ENCODE peak calls at places on chromosomes 6 and 20, in seven cellular contexts. V, D, L, H, N, P and I are unnamed samples. For H3K36me3, the result is how much of the 10 kb centered on the place peaks cover.

GRCh38 chr6:22613695-22614094 is 44.3 kb downstream of the HDGFL1 start:
- DNase-seq in V (no peak), D (no peak), L (no peak), H (no peak), N (peak), P (no peak), I (no peak)

GRCh38 chr6:147053311-147053921 is 150.8 kb upstream of the STXBP5 start:
- DNase-seq in V (no peak), D (no peak), L (no peak), H (peak), N (no peak), P (no peak), I (no peak)

GRCh38 chr20:19886666-19887288 is 128.7 kb downstream of the RIN2 start:
- DNase-seq in V (no peak), D (no peak), L (no peak), H (peak), N (no peak), P (no peak), I (no peak)

GRCh38 chr6:36999467-37000125 is 5.9 kb upstream of the FGD2 start:
- DNase-seq in V (no peak), D (no peak), L (no peak), H (no peak), N (no peak), P (no peak), I (no peak)

GRCh38 chr20:4471221-4471620 is 250.5 kb upstream of the PRND start:
- DNase-seq in V (no peak), D (no peak), L (no peak), H (no peak), N (no peak), P (no peak), I (no peak)

GRCh38 chr20:6686171-6686570 is 81.3 kb upstream of the BMP2 start:
- DNase-seq in V (no peak), D (no peak), L (no peak), H (no peak), N (no peak), P (no peak), I (no peak)

GRCh38 chr6:39088331-39088730 is 26.7 kb downstream of the SAYSD1 start:
- DNase-seq in V (no peak), D (peak), L (peak), H (peak), N (peak), P (peak), I (no peak)

GRCh38 chr20:1844723-1845523 is 50.3 kb upstream of the SIRPA start:
- DNase-seq in V (no peak), D (peak), L (peak), H (no peak), N (peak), P (no peak), I (no peak)

GRCh38 chr20:61422636-61423425 is 170.8 kb downstream of the CDH4 start:
- DNase-seq in V (no peak), D (no peak), L (no peak), H (peak), N (no peak), P (no peak), I (no peak)

GRCh38 chr6:138441965-138442364 is 37.9 kb downstream of the HEBP2 start:
- DNase-seq in V (no peak), D (no peak), L (no peak), H (no peak), N (no peak), P (no peak), I (no peak)

GRCh38 chr6:122323361-122323760 is 76.1 kb upstream of the HSF2 start:
- DNase-seq in V (no peak), D (no peak), L (no peak), H (no peak), N (peak), P (no peak), I (no peak)

GRCh38 chr6:122289721-122290501 is 109.5 kb upstream of the HSF2 start:
- DNase-seq in V (no peak), D (no peak), L (no peak), H (peak), N (peak), P (no peak), I (no peak)

GRCh38 chr6:118220429-118221128 is 313.5 kb downstream of the SLC35F1 start:
- DNase-seq in V (no peak), D (no peak), L (no peak), H (no peak), N (no peak), P (no peak), I (no peak)

GRCh38 chr6:38688579-38689087 is 14.3 kb downstream of the GLO1 start:
- DNase-seq in V (no peak), D (no peak), L (no peak), H (peak), N (no peak), P (no peak), I (no peak)

GRCh38 chr6:21587925-21588811 is 5.4 kb upstream of the SOX4 start:
- DNase-seq in V (peak), D (peak), L (peak), H (peak), N (peak), P (peak), I (peak)

GRCh38 chr6:2900221-2900807 is 2.8 kb downstream of the SERPINB9 start:
- DNase-seq in V (no peak), D (no peak), L (no peak), H (no peak), N (no peak), P (no peak), I (no peak)

GRCh38 chr20:57350086-57350710 is 857 bp upstream of the RAE1 start:
- DNase-seq in V (no peak), D (no peak), L (no peak), H (no peak), N (no peak), P (no peak), I (no peak)

GRCh38 chr6:116251568-116252384 is 2.1 kb downstream of the TSPYL4 start:
- DNase-seq in V (no peak), D (no peak), L (no peak), H (peak), N (peak), P (no peak), I (no peak)

GRCh38 chr6:140684776-140685550 is 1310.5 kb upstream of the CITED2 start:
- DNase-seq in V (no peak), D (no peak), L (no peak), H (no peak), N (peak), P (no peak), I (no peak)

GRCh38 chr6:150723857-150724256 is 124.2 kb downstream of the PLEKHG1 start:
- DNase-seq in V (no peak), D (no peak), L (no peak), H (no peak), N (no peak), P (no peak), I (no peak)

GRCh38 chr6:137265574-137265973 is 46.4 kb upstream of the IFNGR1 start:
- DNase-seq in V (no peak), D (no peak), L (no peak), H (no peak), N (no peak), P (no peak), I (no peak)

GRCh38 chr20:3934628-3935027 is 45.4 kb downstream of the PANK2 start:
- DNase-seq in V (peak), D (no peak), L (no peak), H (no peak), N (no peak), P (no peak), I (no peak)

GRCh38 chr6:41570270-41570615 is 24.1 kb downstream of the FOXP4 start:
- DNase-seq in V (no peak), D (no peak), L (no peak), H (peak), N (no peak), P (no peak), I (no peak)

GRCh38 chr6:35960192-35960591 is 39.3 kb upstream of the SRPK1 start:
- DNase-seq in V (no peak), D (no peak), L (no peak), H (no peak), N (no peak), P (no peak), I (no peak)

GRCh38 chr6:70051197-70051596 is 184.8 kb downstream of the COL19A1 start:
- DNase-seq in V (no peak), D (no peak), L (no peak), H (no peak), N (no peak), P (no peak), I (no peak)

GRCh38 chr20:63285636-63286615 is 7.1 kb upstream of the COL20A1 start:
- DNase-seq in V (no peak), D (peak), L (no peak), H (no peak), N (no peak), P (no peak), I (no peak)
- H3K36me3 ChIP-seq in V (under half), D (half or more), L (half or more), H (under half), N (under half), P (under half), I (under half)

GRCh38 chr6:44441091-44441855 is 53.8 kb downstream of the CDC5L start:
- DNase-seq in V (no peak), D (no peak), L (no peak), H (no peak), N (no peak), P (no peak), I (no peak)
- H3K36me3 ChIP-seq in V (under half), D (under half), L (under half), H (under half), N (under half), P (under half), I (under half)

GRCh38 chr20:34397096-34397495 is 34.0 kb downstream of the ITCH start:
- DNase-seq in V (no peak), D (no peak), L (no peak), H (no peak), N (no peak), P (no peak), I (no peak)

GRCh38 chr20:34390769-34391447 is 27.8 kb downstream of the ITCH start:
- DNase-seq in V (peak), D (peak), L (no peak), H (peak), N (peak), P (no peak), I (peak)

GRCh38 chr20:34401741-34402455 is 38.8 kb downstream of the ITCH start:
- DNase-seq in V (no peak), D (no peak), L (no peak), H (no peak), N (no peak), P (no peak), I (no peak)

DNA sequence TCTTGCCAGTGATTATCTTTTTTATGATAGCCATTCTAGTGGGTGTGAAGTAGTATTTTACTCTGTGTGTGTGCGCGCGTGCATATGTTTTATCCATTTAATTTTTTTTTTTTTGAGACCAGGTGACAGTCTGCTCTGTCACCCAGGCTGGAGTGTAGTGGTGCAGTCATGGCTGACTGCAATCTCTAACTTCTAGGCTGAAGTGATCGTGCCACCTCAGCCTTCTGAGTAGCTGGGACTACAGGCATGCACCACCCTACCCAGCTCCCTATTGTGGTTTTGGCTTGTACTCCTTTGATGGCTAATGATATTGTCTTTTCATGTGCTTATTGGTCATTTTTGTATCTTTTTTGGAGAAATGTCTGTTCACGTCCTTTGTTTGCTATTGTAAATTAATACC is 33.3 kb downstream of the ITCH start:
- DNase-seq in V (no peak), D (no peak), L (no peak), H (no peak), N (no peak), P (no peak), I (no peak)
- H3K36me3 ChIP-seq in V (under half), D (half or more), L (under half), H (under half), N (under half), P (under half), I (under half)

GRCh38 chr6:135191508-135192255 is 10.6 kb downstream of the MYB start:
- DNase-seq in V (no peak), D (no peak), L (no peak), H (no peak), N (no peak), P (no peak), I (no peak)
- H3K36me3 ChIP-seq in V (under half), D (under half), L (under half), H (under half), N (under half), P (under half), I (under half)

GRCh38 chr20:64025101-64025825 is 10.7 kb upstream of the C20orf204 start:
- DNase-seq in V (no peak), D (no peak), L (no peak), H (no peak), N (no peak), P (no peak), I (no peak)
- H3K36me3 ChIP-seq in V (under half), D (half or more), L (half or more), H (under half), N (half or more), P (half or more), I (half or more)

DNA sequence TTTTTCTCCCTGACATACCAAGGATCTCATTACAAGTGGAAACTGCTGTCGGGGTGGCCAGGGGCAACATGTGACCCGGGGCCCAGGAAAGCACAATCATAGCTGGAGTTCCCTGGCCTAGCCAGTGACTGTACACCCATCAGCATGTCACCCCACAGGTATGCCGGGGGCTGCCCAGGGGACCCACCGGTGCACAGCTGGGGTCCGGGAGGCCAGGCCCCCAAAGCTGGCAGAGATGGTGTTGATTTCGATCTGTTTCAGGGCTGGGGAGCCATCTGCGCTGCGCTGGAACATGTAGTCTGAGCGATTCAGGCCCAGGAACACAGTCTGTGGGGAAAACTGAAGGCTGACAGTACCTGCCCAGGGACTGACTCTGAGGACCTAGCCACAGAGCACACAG is 13.3 kb downstream of the GSS start:
- DNase-seq in V (no peak), D (no peak), L (no peak), H (no peak), N (no peak), P (no peak), I (no peak)
- H3K36me3 ChIP-seq in V (under half), D (under half), L (under half), H (under half), N (under half), P (under half), I (under half)

GRCh38 chr20:35023624-35024023 is 68.0 kb downstream of the MYH7B start:
- DNase-seq in V (no peak), D (no peak), L (no peak), H (no peak), N (no peak), P (no peak), I (no peak)
- H3K36me3 ChIP-seq in V (under half), D (half or more), L (half or more), H (under half), N (under half), P (under half), I (under half)

GRCh38 chr20:35709269-35709668 is 10.1 kb downstream of the ROMO1 start:
- DNase-seq in V (no peak), D (no peak), L (no peak), H (no peak), N (no peak), P (no peak), I (no peak)
- H3K36me3 ChIP-seq in V (under half), D (half or more), L (half or more), H (half or more), N (half or more), P (half or more), I (half or more)

GRCh38 chr6:149384464-149384863 is 15.6 kb upstream of the SUMO4 start:
- DNase-seq in V (no peak), D (no peak), L (no peak), H (no peak), N (no peak), P (no peak), I (no peak)

GRCh38 chr6:149379977-149380376 is 20.1 kb upstream of the SUMO4 start:
- DNase-seq in V (no peak), D (no peak), L (no peak), H (no peak), N (no peak), P (no peak), I (no peak)

GRCh38 chr6:149385998-149386646 is 13.9 kb upstream of the SUMO4 start:
- DNase-seq in V (no peak), D (no peak), L (no peak), H (no peak), N (no peak), P (no peak), I (no peak)

GRCh38 chr6:149380523-149380922 is 19.5 kb upstream of the SUMO4 start:
- DNase-seq in V (no peak), D (no peak), L (no peak), H (no peak), N (no peak), P (no peak), I (no peak)

DNA sequence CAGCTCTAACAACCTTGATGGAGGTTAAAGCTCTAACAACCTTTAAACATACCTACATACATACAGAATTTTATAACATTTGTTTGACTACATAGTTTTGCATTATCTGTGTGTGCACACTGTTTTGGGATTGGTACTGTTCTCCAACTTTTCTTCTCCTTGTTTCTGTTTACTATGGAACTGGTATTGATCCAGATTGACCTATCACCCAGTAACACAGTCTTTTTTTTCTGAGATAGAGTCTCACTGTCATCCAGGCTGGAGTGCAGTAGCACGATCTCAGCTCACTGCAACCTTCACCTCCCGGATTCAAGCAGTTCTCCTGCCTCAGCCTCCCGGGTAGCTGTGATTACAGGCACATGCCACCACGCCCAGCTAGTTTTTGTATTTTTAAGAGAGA is 16.7 kb upstream of the SUMO4 start:
- DNase-seq in V (no peak), D (no peak), L (no peak), H (no peak), N (no peak), P (no peak), I (no peak)
- H3K36me3 ChIP-seq in V (under half), D (under half), L (under half), H (under half), N (under half), P (under half), I (under half)

DNA sequence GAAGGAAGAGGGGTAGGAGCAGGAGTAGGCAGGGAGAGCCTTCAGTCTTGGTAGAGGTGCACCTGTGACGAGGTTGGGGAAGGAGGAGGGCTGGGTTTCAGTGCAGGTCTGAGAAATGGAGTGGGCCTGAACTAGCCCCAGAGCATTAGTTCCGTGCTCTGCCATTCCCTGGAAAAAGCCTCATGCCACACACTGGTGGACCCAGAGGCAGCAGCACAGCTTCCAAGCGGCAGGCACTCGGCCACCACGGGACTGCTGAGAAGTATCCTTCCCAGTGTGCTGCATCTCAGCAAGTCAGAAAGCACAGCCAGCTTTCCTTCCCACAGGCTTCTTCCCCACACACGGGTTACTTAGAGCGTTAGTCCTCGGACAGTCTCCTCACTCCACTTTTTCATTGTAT is 77.3 kb upstream of the KIF25 start:
- DNase-seq in V (no peak), D (no peak), L (no peak), H (no peak), N (no peak), P (no peak), I (no peak)
- H3K36me3 ChIP-seq in V (under half), D (half or more), L (half or more), H (under half), N (half or more), P (under half), I (under half)